ENCODE peak calls at places on chromosome 4, in nine cellular contexts. F is D341Med, O is ELF-1, G is MCF 10A, K is neural progenitor cell, Z is GF-D8, L is testis, N is H9, Q is A673. B is an unnamed sample.

GRCh38 chr4:19850909-19851308 is 400.8 kb upstream of the SLIT2 start:
- DNase-seq in F (no peak), O (no peak), G (peak), K (no peak), Z (no peak), L (no peak), N (no peak), Q (peak), B (no peak)

GRCh38 chr4:54371211-54371610 is 142.1 kb downstream of the PDGFRA start:
- DNase-seq in F (no peak), O (no peak), G (no peak), K (no peak), Z (no peak), L (no peak), N (no peak), Q (no peak), B (no peak)

GRCh38 chr4:182944484-182945227 is 27.5 kb upstream of the DCTD start:
- DNase-seq in F (no peak), O (no peak), G (no peak), K (no peak), Z (no peak), L (no peak), N (no peak), Q (no peak), B (no peak)

GRCh38 chr4:186724861-186725419 is 1.3 kb upstream of the FAT1 start:
- DNase-seq in F (no peak), O (peak), G (peak), K (peak), Z (no peak), L (no peak), N (no peak), Q (peak), B (no peak)

GRCh38 chr4:96736352-96736889 is 896.5 kb downstream of the PDHA2 start:
- DNase-seq in F (no peak), O (peak), G (peak), K (peak), Z (no peak), L (no peak), N (peak), Q (peak), B (no peak)

GRCh38 chr4:115293093-115293462 is 179.7 kb upstream of the NDST4 start:
- DNase-seq in F (no peak), O (no peak), G (no peak), K (no peak), Z (no peak), L (no peak), N (no peak), Q (no peak), B (no peak)

GRCh38 chr4:20248155-20248558 is 3.5 kb upstream of the SLIT2 start:
- DNase-seq in F (peak), O (no peak), G (peak), K (peak), Z (no peak), L (no peak), N (no peak), Q (peak), B (peak)

GRCh38 chr4:162894387-162894786 is 272.3 kb downstream of the NAF1 start:
- DNase-seq in F (no peak), O (no peak), G (peak), K (no peak), Z (no peak), L (no peak), N (no peak), Q (no peak), B (no peak)

GRCh38 chr4:99536148-99536728 is 25.4 kb downstream of the C4orf17 start:
- DNase-seq in F (no peak), O (no peak), G (no peak), K (no peak), Z (no peak), L (no peak), N (no peak), Q (no peak), B (no peak)

GRCh38 chr4:148452970-148453369 is 10.8 kb upstream of the NR3C2 start:
- DNase-seq in F (no peak), O (no peak), G (no peak), K (no peak), Z (no peak), L (no peak), N (no peak), Q (no peak), B (no peak)

GRCh38 chr4:33133723-33134122 is 2413.6 kb downstream of the PCDH7 start:
- DNase-seq in F (no peak), O (no peak), G (no peak), K (peak), Z (no peak), L (no peak), N (no peak), Q (no peak), B (no peak)

GRCh38 chr4:152094851-152095700 is 334.3 kb upstream of the GATB start:
- DNase-seq in F (no peak), O (no peak), G (peak), K (no peak), Z (no peak), L (no peak), N (no peak), Q (no peak), B (no peak)

GRCh38 chr4:178090640-178091411 is 648.6 kb upstream of the AGA start:
- DNase-seq in F (no peak), O (no peak), G (no peak), K (peak), Z (no peak), L (peak), N (peak), Q (no peak), B (no peak)

GRCh38 chr4:74623041-74623440 is 171.3 kb downstream of the BTC start:
- DNase-seq in F (peak), O (no peak), G (peak), K (peak), Z (peak), L (peak), N (no peak), Q (peak), B (no peak)

GRCh38 chr4:129515356-129515755 is 419.4 kb downstream of the C4orf33 start:
- DNase-seq in F (no peak), O (no peak), G (no peak), K (no peak), Z (no peak), L (no peak), N (no peak), Q (no peak), B (no peak)

GRCh38 chr4:113513376-113513775 is 248.2 kb downstream of the CAMK2D start:
- DNase-seq in F (no peak), O (no peak), G (no peak), K (no peak), Z (no peak), L (no peak), N (no peak), Q (no peak), B (no peak)

GRCh38 chr4:168759959-168760527 is 250.0 kb downstream of the CBR4 start:
- DNase-seq in F (no peak), O (no peak), G (no peak), K (no peak), Z (no peak), L (no peak), N (no peak), Q (no peak), B (no peak)

GRCh38 chr4:8664976-8665375 is 72.4 kb downstream of the CPZ start:
- DNase-seq in F (no peak), O (no peak), G (no peak), K (no peak), Z (no peak), L (no peak), N (no peak), Q (no peak), B (no peak)